ENCODE peak calls at places on chromosomes 16 and 17, in six cellular contexts. J is frontal cortex, T is NCI-H1930, F is NCI-H1105 treated with DMSO at 0.1 percent for 48 hours, L is SHP77 treated with DMSO at 0.1 percent for 48 hours, O is cardiac muscle cell. N is an unnamed sample.

GRCh38 chr17:21186399-21187187 is 27.4 kb downstream of the TMEM11 start:
- DNase-seq in J (no peak), T (no peak), F (no peak), L (no peak), O (no peak), N (no peak)

GRCh38 chr16:48901712-48902374 is 291.9 kb upstream of the N4BP1 start:
- DNase-seq in J (no peak), T (no peak), F (peak), L (no peak), O (no peak), N (no peak)

GRCh38 chr16:73058221-73058615 is 10.3 kb upstream of the ZFHX3 start:
- DNase-seq in J (no peak), T (no peak), F (no peak), L (no peak), O (peak), N (peak)

GRCh38 chr17:33811984-33812383 is 443.1 kb upstream of the CCL2 start:
- DNase-seq in J (no peak), T (no peak), F (no peak), L (no peak), O (no peak), N (no peak)

GRCh38 chr16:24419709-24420108 is 119.7 kb upstream of the RBBP6 start:
- DNase-seq in J (no peak), T (no peak), F (no peak), L (no peak), O (no peak), N (no peak)

GRCh38 chr17:38436386-38436785 is 8.1 kb downstream of the ARHGAP23 start:
- DNase-seq in J (no peak), T (no peak), F (no peak), L (no peak), O (no peak), N (peak)

GRCh38 chr17:47066841-47067682 is 88.0 kb upstream of the RPRML start:
- DNase-seq in J (peak), T (peak), F (peak), L (peak), O (peak), N (peak)

GRCh38 chr17:82217120-82217529 is 4.5 kb upstream of the CCDC57 start:
- DNase-seq in J (peak), T (no peak), F (no peak), L (no peak), O (peak), N (no peak)

GRCh38 chr17:60303406-60304099 is 88.4 kb downstream of the USP32 start:
- DNase-seq in J (no peak), T (no peak), F (no peak), L (no peak), O (peak), N (no peak)

GRCh38 chr17:79974786-79975497 is 60.7 kb downstream of the TBC1D16 start:
- DNase-seq in J (no peak), T (no peak), F (no peak), L (no peak), O (no peak), N (peak)

GRCh38 chr16:17104654-17105053 is 366.1 kb downstream of the XYLT1 start:
- DNase-seq in J (no peak), T (no peak), F (no peak), L (no peak), O (no peak), N (no peak)

N was measured in SK-MEL-5.